ENCODE peak calls at places on chromosomes 12 and 14, in five cellular contexts. V is A549, T is heart left ventricle, P is transverse colon, F is tibial nerve. A is an unnamed sample.

GRCh38 chr14:105498430-105499255 is 7.6 kb downstream of the TEDC1 start:
- DNase-seq in V (no peak), T (no peak), P (no peak), F (no peak), A (no peak)

GRCh38 chr14:105173901-105174894 is 5.6 kb upstream of the JAG2 start:
- DNase-seq in V (no peak), T (no peak), P (peak; percentile 33), F (no peak), A (no peak)

GRCh38 chr12:77842430-77842829 is 11.7 kb downstream of the NAV3 start:
- DNase-seq in V (peak; percentile 17), T (no peak), P (no peak), F (no peak), A (no peak)

GRCh38 chr14:34012978-34013713 is 62.3 kb upstream of the EGLN3 start:
- DNase-seq in V (no peak), T (no peak), P (no peak), F (no peak), A (no peak)

GRCh38 chr14:105528859-105529505 is 2.6 kb downstream of the TMEM121 start:
- DNase-seq in V (no peak), T (no peak), P (no peak), F (no peak), A (no peak)

GRCh38 chr12:48814313-48815280 is 3.7 kb upstream of the CACNB3 start:
- DNase-seq in V (peak; percentile 82), T (peak; percentile 84), P (peak; percentile 93), F (peak; percentile 86), A (peak; percentile 90)

GRCh38 chr12:70982991-70983390 is 62.5 kb upstream of the PTPRR start:
- DNase-seq in V (no peak), T (no peak), P (no peak), F (no peak), A (no peak)

GRCh38 chr12:10457760-10458159 is 4.6 kb upstream of the KLRC1 start:
- DNase-seq in V (no peak), T (no peak), P (no peak), F (no peak), A (no peak)

GRCh38 chr12:91139981-91140659 is 28.8 kb upstream of the LUM start:
- DNase-seq in V (no peak), T (no peak), P (no peak), F (no peak), A (no peak)

GRCh38 chr14:106518054-106518943 is 991.9 kb downstream of the TMEM121 start:
- DNase-seq in V (peak; percentile 2), T (no peak), P (peak; percentile 67), F (no peak), A (peak; percentile 1)

GRCh38 chr12:51820721-51821422 is 27.6 kb downstream of the FIGNL2 start:
- DNase-seq in V (peak; percentile 86), T (peak; percentile 64), P (peak; percentile 51), F (no peak), A (peak; percentile 21)

GRCh38 chr14:54392131-54392859 is 4.5 kb upstream of the CDKN3 start:
- DNase-seq in V (no peak), T (no peak), P (no peak), F (no peak), A (no peak)

GRCh38 chr14:45125754-45126153 is 8.5 kb downstream of the FKBP3 start:
- DNase-seq in V (no peak), T (no peak), P (no peak), F (no peak), A (no peak)

GRCh38 chr14:104520620-104521410 is 58.7 kb upstream of the C14orf180 start:
- DNase-seq in V (no peak), T (no peak), P (no peak), F (no peak), A (no peak)

GRCh38 chr14:84965279-84965678 is 564.7 kb upstream of the FLRT2 start:
- DNase-seq in V (no peak), T (no peak), P (no peak), F (no peak), A (no peak)

GRCh38 chr12:16531623-16532022 is 74.3 kb downstream of the LMO3 start:
- DNase-seq in V (no peak), T (no peak), P (peak; percentile 8), F (no peak), A (no peak)

GRCh38 chr14:24260780-24261157 is 2.2 kb downstream of the TGM1 start:
- DNase-seq in V (no peak), T (no peak), P (no peak), F (no peak), A (no peak)

GRCh38 chr14:85934123-85934885 is 404.4 kb downstream of the FLRT2 start:
- DNase-seq in V (peak; percentile 70), T (no peak), P (peak; percentile 23), F (no peak), A (peak; percentile 92)

GRCh38 chr14:51626185-51626584 is 25.5 kb upstream of the FRMD6 start:
- DNase-seq in V (no peak), T (no peak), P (no peak), F (no peak), A (no peak)

GRCh38 chr12:112307219-112308062 is 74.8 kb downstream of the HECTD4 start:
- DNase-seq in V (no peak), T (no peak), P (no peak), F (no peak), A (no peak)

GRCh38 chr12:2925322-2925995 is 33.7 kb upstream of the TEAD4 start:
- DNase-seq in V (no peak), T (no peak), P (no peak), F (no peak), A (no peak)

GRCh38 chr12:124443929-124444712 is 123.3 kb downstream of the NCOR2 start:
- DNase-seq in V (no peak), T (no peak), P (no peak), F (no peak), A (no peak)

GRCh38 chr14:90553921-90554336 is 157.1 kb downstream of the CALM1 start:
- DNase-seq in V (no peak), T (no peak), P (no peak), F (no peak), A (no peak)

GRCh38 chr14:94322648-94323570 is at the start of gene SERPINA6:
- DNase-seq in V (no peak), T (no peak), P (no peak), F (no peak), A (no peak)

GRCh38 chr12:66548338-66549049 is 130.4 kb downstream of the GRIP1 start:
- DNase-seq in V (no peak), T (no peak), P (no peak), F (no peak), A (no peak)

GRCh38 chr14:102696332-102696731 is 80.9 kb upstream of the TRAF3 start:
- DNase-seq in V (no peak), T (no peak), P (peak; percentile 51), F (no peak), A (no peak)

GRCh38 chr12:99393763-99394162 is 253.8 kb upstream of the GARIN6 start:
- DNase-seq in V (no peak), T (no peak), P (no peak), F (no peak), A (no peak)

GRCh38 chr12:95204141-95204866 is 13.0 kb downstream of the FGD6 start:
- DNase-seq in V (peak; percentile 99), T (no peak), P (peak; percentile 55), F (no peak), A (peak; percentile 71)

GRCh38 chr12:63918788-63919300 is 74.3 kb downstream of the SRGAP1 start:
- DNase-seq in V (peak; percentile 96), T (no peak), P (no peak), F (no peak), A (no peak)
- TF ChIP-seq POLR2A in V (no peak), T (no peak), P (no peak), F (no peak), A (no peak)

GRCh38 chr14:72894323-72894622 is 372 bp upstream of the DPF3 start:
- DNase-seq in V (no peak), T (no peak), P (no peak), F (no peak), A (no peak)

GRCh38 chr14:72894623-72895378 is 900 bp upstream of the DPF3 start:
- DNase-seq in V (no peak), T (peak; percentile 78), P (peak; percentile 38), F (no peak), A (peak; percentile 80)

GRCh38 chr14:72892879-72893635 is 844 bp downstream of the DPF3 start:
- DNase-seq in V (no peak), T (peak; percentile 48), P (peak; percentile 33), F (no peak), A (peak; percentile 75)

GRCh38 chr14:72892103-72892878 is 1.6 kb downstream of the DPF3 start:
- DNase-seq in V (no peak), T (no peak), P (peak; percentile 30), F (no peak), A (peak; percentile 75)

DNA sequence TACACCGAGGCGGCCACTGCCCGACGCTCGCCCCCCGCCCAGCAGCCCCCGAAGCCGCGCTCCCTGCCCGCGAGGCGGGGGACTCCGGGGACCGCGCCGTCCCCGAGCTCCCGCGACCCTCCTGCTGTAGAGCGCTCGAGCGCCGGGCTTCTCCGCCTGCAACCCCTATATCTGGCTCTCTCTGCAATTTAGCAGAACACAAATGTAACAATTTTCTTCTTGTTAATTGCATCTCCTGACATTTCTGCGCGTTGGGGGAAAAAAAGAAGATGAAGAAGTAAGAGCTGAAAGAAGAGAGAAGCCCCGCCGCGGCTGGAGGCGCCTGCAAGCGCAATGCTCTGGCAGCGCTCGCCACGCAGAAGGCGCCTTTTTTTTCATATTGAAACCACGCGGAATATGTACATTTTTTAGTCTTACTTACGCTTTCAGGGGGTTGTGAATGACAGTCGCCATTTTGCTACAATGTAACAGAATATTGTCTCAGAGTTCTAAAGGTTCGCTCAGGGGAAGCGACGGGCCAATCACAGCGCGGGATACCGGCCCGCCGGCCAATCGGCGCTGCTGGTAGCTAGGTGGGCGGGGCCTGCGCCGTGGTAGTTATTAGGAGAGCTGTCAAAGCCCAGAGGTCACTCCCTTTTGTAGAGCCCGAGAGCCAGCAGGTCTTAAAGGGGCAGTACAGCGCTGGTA is at the start of gene DPF3:
- DNase-seq in V (peak; percentile 90), T (peak; percentile 97), P (peak; percentile 98), F (peak; percentile 95), A (peak; percentile 98)
- TF ChIP-seq POLR2A in V (no peak), T (no peak), P (no peak), F (no peak), A (peak; percentile 36)

GRCh38 chr14:100239840-100240724 is 1.1 kb downstream of the YY1 start:
- DNase-seq in V (peak; percentile 91), T (peak; percentile 92), P (peak; percentile 89), F (peak; percentile 72), A (peak; percentile 90)
- TF ChIP-seq POLR2A in V (peak; percentile 26), T (no peak), P (peak; percentile 83), F (no peak), A (no peak)

GRCh38 chr12:121282072-121282742 is 14.3 kb downstream of the CAMKK2 start:
- DNase-seq in V (no peak), T (no peak), P (no peak), F (no peak), A (no peak)

GRCh38 chr12:121285856-121286255 is 10.7 kb downstream of the CAMKK2 start:
- DNase-seq in V (no peak), T (no peak), P (no peak), F (no peak), A (no peak)

GRCh38 chr12:121284551-121285390 is 11.7 kb downstream of the CAMKK2 start:
- DNase-seq in V (no peak), T (no peak), P (peak; percentile 35), F (no peak), A (no peak)

GRCh38 chr12:121283388-121283787 is 13.1 kb downstream of the CAMKK2 start:
- DNase-seq in V (no peak), T (no peak), P (no peak), F (no peak), A (no peak)

GRCh38 chr12:121283841-121284240 is 12.7 kb downstream of the CAMKK2 start:
- DNase-seq in V (no peak), T (no peak), P (no peak), F (no peak), A (no peak)
- TF ChIP-seq POLR2A in V (no peak), T (no peak), P (no peak), F (no peak), A (no peak)

GRCh38 chr14:43411841-43412240 is 1095.2 kb downstream of the FSCB start:
- DNase-seq in V (no peak), T (no peak), P (no peak), F (no peak), A (peak; percentile 4)
- TF ChIP-seq POLR2A in V (no peak), T (no peak), P (no peak), F (no peak), A (no peak)

A was measured in erythroblast.